ENCODE peak calls at places on chromosomes 3 and 15, in ten cellular contexts. W, Y, M, Z, C, O, R, A, H and X are unnamed samples.

GRCh38 chr3:32575451-32575850 is 4.8 kb upstream of the DYNC1LI1 start:
- DNase-seq in W (no peak), Y (peak; percentile 18), M (no peak), Z (no peak), C (no peak), O (no peak), R (peak; percentile 70), A (no peak), H (no peak), X (no peak)

GRCh38 chr3:119091936-119092677 is 53.9 kb upstream of the TEX55 start:
- DNase-seq in W (no peak), Y (no peak), M (no peak), Z (no peak), C (no peak), O (no peak), R (no peak), A (no peak), H (no peak), X (no peak)

GRCh38 chr3:185400340-185400667 is 37.4 kb downstream of the MAP3K13 start:
- DNase-seq in W (no peak), Y (no peak), M (no peak), Z (no peak), C (no peak), O (no peak), R (peak; percentile 50), A (no peak), H (no peak), X (no peak)

GRCh38 chr3:32877598-32877997 is 59.8 kb downstream of the TRIM71 start:
- DNase-seq in W (no peak), Y (no peak), M (no peak), Z (no peak), C (no peak), O (no peak), R (no peak), A (no peak), H (no peak), X (no peak)

GRCh38 chr3:17645074-17645698 is 97.2 kb downstream of the TBC1D5 start:
- DNase-seq in W (peak; percentile 50), Y (peak; percentile 57), M (peak; percentile 6), Z (no peak), C (no peak), O (no peak), R (peak; percentile 85), A (no peak), H (no peak), X (peak; percentile 24)

GRCh38 chr15:96768435-96768789 is 437.9 kb downstream of the NR2F2 start:
- DNase-seq in W (no peak), Y (no peak), M (no peak), Z (no peak), C (no peak), O (no peak), R (no peak), A (no peak), H (no peak), X (no peak)

GRCh38 chr3:139307601-139308146 is 36.1 kb upstream of the MRPS22 start:
- DNase-seq in W (no peak), Y (no peak), M (no peak), Z (no peak), C (no peak), O (no peak), R (no peak), A (no peak), H (no peak), X (no peak)

GRCh38 chr15:78315686-78316085 is 16.3 kb upstream of the SKIC8 start:
- DNase-seq in W (peak; percentile 55), Y (peak; percentile 19), M (peak; percentile 55), Z (no peak), C (no peak), O (no peak), R (peak; percentile 34), A (no peak), H (no peak), X (no peak)

GRCh38 chr3:138861755-138862333 is 27.1 kb upstream of the PIK3CB start:
- DNase-seq in W (no peak), Y (no peak), M (no peak), Z (no peak), C (no peak), O (no peak), R (peak; percentile 70), A (no peak), H (no peak), X (no peak)

GRCh38 chr15:72934921-72935320 is 117.3 kb upstream of the NEO1 start:
- DNase-seq in W (no peak), Y (no peak), M (no peak), Z (no peak), C (no peak), O (no peak), R (no peak), A (no peak), H (no peak), X (no peak)

GRCh38 chr3:128326051-128326823 is 140.5 kb downstream of the DNAJB8 start:
- DNase-seq in W (no peak), Y (no peak), M (no peak), Z (no peak), C (no peak), O (no peak), R (no peak), A (no peak), H (no peak), X (no peak)

GRCh38 chr3:62622553-62623174 is 249.3 kb upstream of the FEZF2 start:
- DNase-seq in W (peak; percentile 63), Y (peak; percentile 60), M (peak; percentile 53), Z (peak; percentile 6), C (no peak), O (no peak), R (peak; percentile 83), A (no peak), H (no peak), X (no peak)

GRCh38 chr3:130412991-130413390 is 67.5 kb downstream of the COL6A5 start:
- DNase-seq in W (no peak), Y (no peak), M (no peak), Z (no peak), C (no peak), O (no peak), R (no peak), A (no peak), H (no peak), X (no peak)